ENCODE peak calls at places on chromosomes 16 and 17, in four cellular contexts. M is CD8-positive, alpha-beta T cell; Q is fibroblast of the aortic adventitia; L is A549. T is an unnamed sample.

GRCh38 chr16:89319883-89320716 is 102.6 kb downstream of the ZNF778 start:
- DNase-seq in M (peak; percentile 41), L (peak; percentile 79), Q (peak; percentile 87), T (peak; percentile 66)

GRCh38 chr17:78812849-78813248 is 27.8 kb downstream of the USP36 start:
- DNase-seq in L (no peak), M (no peak), Q (peak; percentile 17), T (peak; percentile 12)

GRCh38 chr17:32519769-32520701 is 33.2 kb downstream of the CDK5R1 start:
- DNase-seq in Q (peak; percentile 4), L (no peak), M (peak; percentile 59), T (peak; percentile 36)

GRCh38 chr17:74746376-74746775 is 2.1 kb upstream of the NHERF1 start:
- DNase-seq in M (no peak), Q (no peak), L (no peak), T (no peak)

GRCh38 chr17:74842599-74843351 is 16.9 kb downstream of the GRIN2C start:
- DNase-seq in Q (peak; percentile 44), L (peak; percentile 82), M (no peak), T (peak; percentile 53)

GRCh38 chr17:32355649-32356377 is 5.9 kb downstream of the ZNF207 start:
- DNase-seq in Q (no peak), M (no peak), L (no peak), T (no peak)

GRCh38 chr16:67283039-67283825 is 3.9 kb downstream of the PLEKHG4 start:
- DNase-seq in L (peak; percentile 50), M (no peak), Q (no peak), T (peak; percentile 24)

GRCh38 chr17:59160203-59161025 is 4.9 kb downstream of the PRR11 start:
- DNase-seq in M (no peak), Q (peak; percentile 12), L (no peak), T (no peak)

GRCh38 chr17:17297217-17297616 is 6.0 kb upstream of the NT5M start:
- DNase-seq in Q (no peak), L (no peak), M (no peak), T (no peak)

GRCh38 chr16:8831450-8832382 is 34.1 kb downstream of the PMM2 start:
- DNase-seq in Q (no peak), M (no peak), L (no peak), T (no peak)

GRCh38 chr16:31134625-31135534 is 647 bp downstream of the PRSS8 start:
- DNase-seq in Q (no peak), L (no peak), M (no peak), T (peak; percentile 9)

GRCh38 chr16:89924925-89925307 is 1.8 kb downstream of the TUBB3 start:
- DNase-seq in L (no peak), M (no peak), Q (no peak), T (no peak)

GRCh38 chr16:16183562-16183961 is 39.7 kb downstream of the ABCC6 start:
- DNase-seq in M (no peak), Q (no peak), L (no peak), T (no peak)

GRCh38 chr17:77696720-77697460 is 261.6 kb upstream of the TNRC6C start:
- DNase-seq in L (no peak), Q (no peak), M (no peak), T (no peak)

GRCh38 chr16:79436885-79437284 is 163.7 kb downstream of the MAF start:
- DNase-seq in M (no peak), L (no peak), Q (no peak), T (no peak)

GRCh38 chr16:80503144-80503543 is 37.6 kb upstream of the DYNLRB2 start:
- DNase-seq in Q (no peak), L (no peak), M (no peak), T (no peak)

GRCh38 chr17:17063546-17064122 is 21.4 kb downstream of the MPRIP start:
- DNase-seq in L (peak; percentile 56), M (no peak), Q (no peak), T (peak; percentile 44)

GRCh38 chr17:79295307-79295706 is 220.7 kb downstream of the ENGASE start:
- DNase-seq in M (no peak), Q (no peak), L (peak; percentile 31), T (no peak)